ENCODE peak calls at places on chromosomes 16 and 17, in five cellular contexts. L is A549, T is heart left ventricle, S is sigmoid colon, D is cardiac muscle cell. A is an unnamed sample.

GRCh38 chr16:66850115-66850815 is 6.1 kb downstream of the CA7 start:
- DNase-seq in L (no peak), T (no peak), S (no peak), D (no peak), A (no peak)

GRCh38 chr17:45038771-45039634 is 12.4 kb downstream of the DCAKD start:
- DNase-seq in L (no peak), T (no peak), S (peak), D (peak), A (no peak)

GRCh38 chr16:28538733-28539596 is at the start of gene NUPR1:
- DNase-seq in L (peak), T (peak), S (peak), D (peak), A (peak)

GRCh38 chr16:86107190-86107589 is 208.2 kb downstream of the IRF8 start:
- DNase-seq in L (no peak), T (no peak), S (peak), D (peak), A (no peak)

GRCh38 chr17:82655523-82655922 is 7.3 kb upstream of the WDR45B start:
- DNase-seq in L (no peak), T (no peak), S (no peak), D (no peak), A (no peak)

GRCh38 chr17:67053438-67054000 is 9.2 kb downstream of the CACNG1 start:
- DNase-seq in L (no peak), T (no peak), S (no peak), D (no peak), A (no peak)

GRCh38 chr17:385195-385835 is 32.7 kb upstream of the RPH3AL start:
- DNase-seq in L (peak), T (peak), S (peak), D (peak), A (no peak)

GRCh38 chr17:78235885-78236284 is 4.5 kb downstream of the TMEM235 start:
- DNase-seq in L (no peak), T (no peak), S (no peak), D (no peak), A (no peak)

GRCh38 chr17:1557355-1558095 is 5.1 kb downstream of the PITPNA start:
- DNase-seq in L (no peak), T (no peak), S (no peak), D (peak), A (no peak)

GRCh38 chr17:17849863-17850373 is 13.1 kb upstream of the SREBF1 start:
- DNase-seq in L (peak), T (peak), S (no peak), D (peak), A (no peak)

GRCh38 chr17:67218385-67218950 is 26.5 kb downstream of the HELZ start:
- DNase-seq in L (no peak), T (no peak), S (no peak), D (peak), A (peak)

GRCh38 chr17:12789075-12789975 is at the start of gene ARHGAP44:
- DNase-seq in L (peak), T (peak), S (peak), D (peak), A (peak)

GRCh38 chr17:37055511-37055910 is 106.8 kb downstream of the AATF start:
- DNase-seq in L (no peak), T (no peak), S (no peak), D (no peak), A (no peak)

GRCh38 chr17:63550816-63551639 is 751 bp downstream of the DCAF7 start:
- DNase-seq in L (peak), T (no peak), S (no peak), D (peak), A (peak)

GRCh38 chr16:5605404-5605803 is 507.8 kb upstream of the EEF2KMT start:
- DNase-seq in L (no peak), T (no peak), S (no peak), D (no peak), A (no peak)

GRCh38 chr16:3022208-3022696 is 1.5 kb downstream of the HCFC1R1 start:
- DNase-seq in L (peak), T (peak), S (peak), D (peak), A (peak)

GRCh38 chr17:50660042-50660886 is 25.6 kb downstream of the ABCC3 start:
- DNase-seq in L (peak), T (no peak), S (no peak), D (peak), A (no peak)

GRCh38 chr17:56499799-56500388 is 93.6 kb upstream of the NOG start:
- DNase-seq in L (peak), T (no peak), S (no peak), D (peak), A (peak)

GRCh38 chr16:27401768-27402568 is at the start of gene IL21R:
- DNase-seq in L (no peak), T (peak), S (peak), D (peak), A (peak)

GRCh38 chr16:29290631-29291247 is 115.8 kb downstream of the NPIPB11 start:
- DNase-seq in L (peak), T (peak), S (peak), D (peak), A (peak)

GRCh38 chr16:11602321-11602720 is 15.6 kb upstream of the LITAF start:
- DNase-seq in L (no peak), T (no peak), S (no peak), D (no peak), A (no peak)

GRCh38 chr17:78323821-78324390 is 36.0 kb downstream of the SOCS3 start:
- DNase-seq in L (no peak), T (no peak), S (peak), D (no peak), A (no peak)

GRCh38 chr17:71548540-71549190 is 572.2 kb upstream of the SOX9 start:
- DNase-seq in L (no peak), T (no peak), S (no peak), D (no peak), A (peak)

GRCh38 chr16:19169081-19169639 is 1.1 kb downstream of the SYT17 start:
- DNase-seq in L (no peak), T (no peak), S (no peak), D (no peak), A (no peak)

GRCh38 chr17:63634163-63634562 is 11.9 kb downstream of the MAP3K3 start:
- DNase-seq in L (no peak), T (peak), S (no peak), D (peak), A (no peak)

GRCh38 chr17:351875-352420 is 659 bp downstream of the RPH3AL start:
- DNase-seq in L (peak), T (no peak), S (no peak), D (no peak), A (no peak)

GRCh38 chr16:72291531-72291981 is 119.6 kb upstream of the PMFBP1 start:
- DNase-seq in L (peak), T (no peak), S (no peak), D (peak), A (peak)

GRCh38 chr17:19288453-19288852 is 51.3 kb downstream of the EPN2 start:
- DNase-seq in L (peak), T (no peak), S (no peak), D (peak), A (no peak)

GRCh38 chr16:2457946-2458345 is 2.0 kb upstream of the TEDC2 start:
- DNase-seq in L (no peak), T (no peak), S (no peak), D (no peak), A (no peak)

GRCh38 chr16:73432794-73433455 is 385.0 kb upstream of the ZFHX3 start:
- DNase-seq in L (no peak), T (no peak), S (no peak), D (no peak), A (no peak)

GRCh38 chr16:73430138-73430537 is 382.2 kb upstream of the ZFHX3 start:
- DNase-seq in L (no peak), T (no peak), S (no peak), D (no peak), A (no peak)

GRCh38 chr16:73434621-73435020 is 386.7 kb upstream of the ZFHX3 start:
- DNase-seq in L (no peak), T (no peak), S (no peak), D (no peak), A (no peak)

DNA sequence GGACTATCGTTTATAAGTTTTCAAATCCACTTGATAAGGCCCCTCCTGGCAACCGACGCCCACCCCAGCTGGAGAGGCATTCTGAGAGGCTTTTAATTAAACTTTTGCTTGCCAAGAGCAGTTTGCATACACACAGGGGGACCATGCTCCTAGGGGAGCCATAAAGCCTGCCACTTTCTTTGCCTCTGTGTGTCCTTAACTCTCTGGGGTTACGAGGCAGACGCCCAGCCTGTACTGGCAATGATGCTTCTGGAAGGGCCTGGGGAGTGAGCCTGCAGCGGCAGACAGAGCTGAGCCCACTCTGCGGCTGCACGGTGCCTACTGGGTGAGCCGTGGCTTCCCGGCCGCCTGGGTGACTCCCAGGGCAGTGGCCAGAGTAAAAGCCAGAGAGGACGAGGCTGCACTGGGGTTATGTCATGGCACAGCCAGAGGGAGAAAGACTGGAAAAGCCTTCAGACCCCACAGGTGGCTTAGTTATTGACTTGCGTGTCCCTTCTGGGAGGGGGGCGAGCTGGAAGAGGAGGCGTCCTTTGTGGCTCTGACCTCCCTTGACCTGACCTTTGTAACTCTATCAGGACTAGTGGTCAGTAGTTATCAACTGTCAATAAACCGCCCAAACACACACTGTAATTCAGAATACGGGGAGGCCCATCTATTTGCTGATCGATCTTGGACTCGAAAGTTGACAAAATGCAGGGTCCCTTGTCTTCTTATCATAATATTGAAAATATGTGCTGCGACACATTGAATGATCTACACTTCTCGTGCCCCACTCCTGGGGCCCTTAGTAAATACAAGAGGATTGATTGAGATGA is 385.8 kb upstream of the ZFHX3 start:
- DNase-seq in L (no peak), T (no peak), S (no peak), D (no peak), A (no peak)
- TF ChIP-seq CTCF in L (no peak), T (no peak), S (no peak), D (no peak), A (no peak)

GRCh38 chr17:32878211-32878610 is 1.3 kb upstream of the MYO1D start:
- DNase-seq in L (no peak), T (no peak), S (peak), D (peak), A (peak)

GRCh38 chr17:32875230-32875903 is 1.6 kb downstream of the MYO1D start:
- DNase-seq in L (no peak), T (no peak), S (no peak), D (no peak), A (no peak)

GRCh38 chr17:32877164-32877764 is 340 bp upstream of the MYO1D start:
- DNase-seq in L (peak), T (peak), S (peak), D (peak), A (peak)

GRCh38 chr17:32875904-32876413 is 965 bp downstream of the MYO1D start:
- DNase-seq in L (no peak), T (no peak), S (no peak), D (peak), A (no peak)

GRCh38 chr17:32876414-32877163 is at the start of gene MYO1D:
- DNase-seq in L (peak), T (peak), S (peak), D (no peak), A (no peak)
- TF ChIP-seq CTCF in L (no peak), T (peak), S (peak), D (peak), A (peak)

DNA sequence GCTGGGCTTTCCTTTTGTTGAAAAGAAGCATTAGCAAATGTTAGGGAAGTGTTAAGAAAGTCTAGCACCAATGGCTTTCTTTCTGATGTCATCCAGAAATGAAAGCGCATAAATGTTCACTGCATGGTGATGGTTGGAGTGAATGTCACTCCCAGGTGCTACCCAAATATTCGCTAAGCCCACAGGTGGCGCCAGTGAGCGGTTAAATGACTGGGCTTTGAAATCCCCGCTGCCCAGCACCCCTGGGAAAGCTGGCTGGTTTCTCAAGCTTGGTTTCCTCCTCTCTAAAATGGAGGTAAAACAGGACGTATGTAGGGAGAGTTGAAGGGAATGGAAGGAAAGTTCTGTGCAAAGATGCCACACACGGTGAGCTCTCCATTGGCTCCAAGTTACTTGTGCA is 104.4 kb downstream of the IRX5 start:
- DNase-seq in L (peak), T (no peak), S (no peak), D (peak), A (no peak)
- TF ChIP-seq CTCF in L (peak), T (peak), S (no peak), D (peak), A (peak)

DNA sequence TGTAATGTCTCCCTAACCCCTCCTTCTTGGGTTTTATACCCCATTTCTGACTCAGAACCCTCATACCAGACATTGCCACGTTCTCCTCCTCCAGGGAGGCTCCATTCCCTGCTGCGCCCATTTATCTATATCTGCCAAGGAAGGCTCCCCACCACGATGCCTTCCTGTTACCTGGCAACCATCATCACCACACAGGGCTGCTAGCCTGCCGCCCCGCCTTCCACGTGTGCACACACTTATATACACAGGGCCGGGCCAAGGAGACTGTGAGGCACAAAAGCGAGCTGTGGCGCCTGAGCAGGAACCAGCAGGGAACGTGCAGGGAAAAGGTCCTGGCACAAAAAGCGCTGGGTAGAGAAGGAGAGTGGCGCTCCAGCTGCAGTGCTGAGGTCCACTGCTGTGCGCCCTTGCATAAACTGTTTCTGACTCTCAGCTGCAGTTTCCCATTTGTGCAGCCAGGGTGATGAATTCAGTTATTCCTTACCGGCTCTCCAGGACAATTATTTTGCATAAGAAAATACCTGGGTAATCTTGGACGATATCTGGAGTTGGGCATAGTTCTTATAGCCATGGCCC is 261.7 kb downstream of the CBLN1 start:
- DNase-seq in L (no peak), T (no peak), S (peak), D (no peak), A (no peak)
- TF ChIP-seq CTCF in L (no peak), T (no peak), S (peak), D (no peak), A (no peak)

GRCh38 chr17:57628421-57628820 is 116.7 kb downstream of the CCDC182 start:
- DNase-seq in L (no peak), T (no peak), S (no peak), D (no peak), A (no peak)

GRCh38 chr17:57627591-57627990 is 117.5 kb downstream of the CCDC182 start:
- DNase-seq in L (no peak), T (no peak), S (no peak), D (no peak), A (no peak)

GRCh38 chr17:57625957-57626356 is 119.1 kb downstream of the CCDC182 start:
- DNase-seq in L (no peak), T (no peak), S (no peak), D (no peak), A (no peak)

GRCh38 chr17:57625511-57625910 is 119.6 kb downstream of the CCDC182 start:
- DNase-seq in L (no peak), T (no peak), S (no peak), D (no peak), A (no peak)

GRCh38 chr17:57626520-57627210 is 118.4 kb downstream of the CCDC182 start:
- DNase-seq in L (no peak), T (no peak), S (no peak), D (no peak), A (no peak)
- TF ChIP-seq CTCF in L (no peak), T (no peak), S (no peak), D (no peak), A (no peak)

GRCh38 chr17:76796081-76796480 is 58.2 kb downstream of the MFSD11 start:
- DNase-seq in L (no peak), T (no peak), S (no peak), D (no peak), A (no peak)

GRCh38 chr17:76791053-76791980 is 53.4 kb downstream of the MFSD11 start:
- DNase-seq in L (peak), T (no peak), S (no peak), D (peak), A (no peak)

GRCh38 chr17:76797441-76797840 is 59.5 kb downstream of the MFSD11 start:
- DNase-seq in L (no peak), T (no peak), S (no peak), D (no peak), A (no peak)

GRCh38 chr17:76792348-76792747 is 54.4 kb downstream of the MFSD11 start:
- DNase-seq in L (no peak), T (no peak), S (no peak), D (no peak), A (no peak)

DNA sequence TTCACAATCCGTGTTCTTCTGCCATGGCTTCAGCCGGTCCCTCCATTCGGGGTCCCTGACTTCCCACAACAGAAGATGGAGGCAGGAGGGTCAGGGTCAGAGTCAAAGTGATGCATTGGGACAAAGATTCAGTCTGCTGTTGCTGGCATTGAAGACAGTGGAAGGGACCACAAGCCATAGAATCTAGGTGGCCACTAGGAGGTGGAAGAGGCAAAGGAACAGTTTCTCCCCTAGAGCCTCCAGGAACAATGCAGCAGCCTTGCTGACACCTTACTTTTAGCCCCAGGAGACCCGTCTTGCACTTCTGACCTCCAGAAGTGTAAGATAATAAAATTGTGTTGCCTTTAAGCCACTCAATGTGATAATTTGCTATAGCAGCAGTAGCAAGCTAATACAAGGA is 55.9 kb downstream of the MFSD11 start:
- DNase-seq in L (peak), T (no peak), S (no peak), D (peak), A (peak)
- TF ChIP-seq CTCF in L (peak), T (no peak), S (no peak), D (peak), A (peak)

GRCh38 chr16:74852500-74852875 is 77.9 kb upstream of the FA2H start:
- DNase-seq in L (no peak), T (no peak), S (no peak), D (no peak), A (no peak)

GRCh38 chr16:74844041-74844826 is 69.6 kb upstream of the FA2H start:
- DNase-seq in L (no peak), T (no peak), S (no peak), D (no peak), A (no peak)

GRCh38 chr16:74846714-74847113 is 72.1 kb upstream of the FA2H start:
- DNase-seq in L (no peak), T (no peak), S (no peak), D (no peak), A (no peak)

GRCh38 chr16:74847202-74847601 is 72.6 kb upstream of the FA2H start:
- DNase-seq in L (no peak), T (no peak), S (no peak), D (no peak), A (no peak)

DNA sequence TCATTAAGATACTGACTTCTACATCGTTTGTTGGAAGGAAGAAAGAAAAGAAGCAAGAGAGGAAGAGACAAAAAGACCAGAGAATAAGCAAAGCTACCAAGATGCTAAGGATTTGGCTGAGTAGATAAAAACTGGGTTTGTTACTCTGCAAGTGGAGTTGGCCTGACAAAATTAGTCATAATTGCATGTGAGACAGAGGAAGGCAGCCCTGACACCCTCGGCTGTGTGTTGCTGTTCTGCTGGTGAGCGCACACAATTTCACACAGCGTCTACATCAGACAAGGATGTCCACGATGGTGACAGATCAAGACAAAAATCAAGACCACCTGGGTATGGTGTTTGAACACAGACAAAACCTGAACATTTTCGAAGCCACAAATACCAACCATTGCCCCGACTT is 75.4 kb upstream of the FA2H start:
- DNase-seq in L (no peak), T (no peak), S (no peak), D (no peak), A (no peak)
- TF ChIP-seq CTCF in L (no peak), T (no peak), S (no peak), D (no peak), A (no peak)

A was measured in HFFc6.